ENCODE peak calls at places on chromosomes 2 and 18, in four cellular contexts. S is mucosa of descending colon, W is OCI-LY7, X is PC-3. Y is an unnamed sample.
A peak's percentile ranks its signal among the peaks of the same experiment; 100 is the strongest.

GRCh38 chr2:5914831-5915611 is 222.8 kb downstream of the SOX11 start:
- DNase-seq in W (no peak), X (peak; percentile 2), S (no peak), Y (no peak)

GRCh38 chr2:162113771-162114168 is 38.3 kb downstream of the GCG start:
- DNase-seq in S (no peak), X (no peak), W (no peak), Y (no peak)

GRCh38 chr2:141021611-141022010 is 1109.2 kb downstream of the LRP1B start:
- DNase-seq in X (no peak), W (no peak), S (no peak), Y (no peak)

GRCh38 chr2:148981350-148981749 is 57.1 kb upstream of the LYPD6B start:
- DNase-seq in S (no peak), W (no peak), X (peak; percentile 17), Y (no peak)

GRCh38 chr2:211068108-211068780 is 511.8 kb downstream of the CPS1 start:
- DNase-seq in S (no peak), X (peak; percentile 35), W (no peak), Y (no peak)

GRCh38 chr2:227615906-227616305 is 1.3 kb upstream of the SCYGR3 start:
- DNase-seq in W (no peak), S (no peak), X (no peak), Y (no peak)

GRCh38 chr2:221676566-221677172 is 104.6 kb upstream of the EPHA4 start:
- DNase-seq in W (no peak), S (no peak), X (peak; percentile 71), Y (no peak)

GRCh38 chr2:152400607-152401214 is 65.7 kb downstream of the FMNL2 start:
- DNase-seq in W (no peak), S (no peak), X (no peak), Y (no peak)

GRCh38 chr2:53242090-53242489 is 525.5 kb upstream of the CHAC2 start:
- DNase-seq in W (no peak), S (no peak), X (no peak), Y (no peak)

GRCh38 chr2:174775586-174775985 is 11.3 kb upstream of the CHRNA1 start:
- DNase-seq in W (no peak), X (peak; percentile 52), S (no peak), Y (no peak)

GRCh38 chr2:61396005-61396404 is 74.9 kb downstream of the USP34 start:
- DNase-seq in X (no peak), S (no peak), W (no peak), Y (no peak)

GRCh38 chr2:185608799-185609198 is 129.8 kb upstream of the FSIP2 start:
- DNase-seq in X (peak; percentile 71), S (no peak), W (peak; percentile 0), Y (no peak)

GRCh38 chr2:28662468-28663095 is 89.0 kb upstream of the PPP1CB start:
- DNase-seq in W (no peak), S (no peak), X (peak; percentile 70), Y (no peak)

GRCh38 chr2:189661957-189662321 is 680 bp downstream of the ASNSD1 start:
- DNase-seq in W (peak; percentile 25), S (no peak), X (peak; percentile 6), Y (no peak)

GRCh38 chr2:147416099-147416498 is 428.7 kb upstream of the ACVR2A start:
- DNase-seq in S (no peak), W (no peak), X (peak; percentile 89), Y (no peak)

GRCh38 chr2:219230201-219230540 is 565 bp downstream of the ANKZF1 start:
- DNase-seq in X (peak; percentile 67), S (peak; percentile 86), W (peak; percentile 74), Y (peak; percentile 82)

GRCh38 chr2:44362207-44363015 is 664 bp downstream of the CAMKMT start:
- DNase-seq in X (peak; percentile 52), S (peak; percentile 54), W (peak; percentile 59), Y (no peak)

GRCh38 chr2:72924353-72925240 is 7.3 kb downstream of the EMX1 start:
- DNase-seq in S (no peak), W (no peak), X (no peak), Y (no peak)

GRCh38 chr18:48879008-48879431 is 71.7 kb downstream of the SMAD7 start:
- DNase-seq in W (no peak), X (no peak), S (no peak), Y (peak; percentile 74)

GRCh38 chr2:20214566-20215182 is 10.3 kb downstream of the SDC1 start:
- DNase-seq in S (no peak), W (no peak), X (no peak), Y (no peak)

GRCh38 chr2:128309341-128310093 is 9.2 kb downstream of the HS6ST1 start:
- DNase-seq in W (no peak), X (no peak), S (peak; percentile 72), Y (peak; percentile 66)

GRCh38 chr2:19488009-19488691 is 129.7 kb upstream of the OSR1 start:
- DNase-seq in S (no peak), W (no peak), X (peak; percentile 94), Y (no peak)

GRCh38 chr18:49980869-49981268 is 167.5 kb upstream of the ACAA2 start:
- DNase-seq in X (peak; percentile 28), S (no peak), W (no peak), Y (no peak)

GRCh38 chr2:217277646-217278048 is 417.8 kb upstream of the TNP1 start:
- DNase-seq in W (no peak), X (peak; percentile 96), S (no peak), Y (no peak)

GRCh38 chr18:44594779-44595467 is 85.8 kb upstream of the SETBP1 start:
- DNase-seq in W (no peak), S (no peak), X (peak; percentile 71), Y (no peak)

GRCh38 chr18:68181956-68182355 is 533.0 kb downstream of the TMX3 start:
- DNase-seq in S (no peak), W (no peak), X (peak; percentile 71), Y (no peak)

GRCh38 chr2:230938516-230939065 is 13.5 kb upstream of the GPR55 start:
- DNase-seq in W (no peak), S (no peak), X (no peak), Y (peak; percentile 30)

GRCh38 chr18:3060667-3061580 is 48.0 kb upstream of the LPIN2 start:
- DNase-seq in W (peak; percentile 29), X (no peak), S (no peak), Y (no peak)

DNA sequence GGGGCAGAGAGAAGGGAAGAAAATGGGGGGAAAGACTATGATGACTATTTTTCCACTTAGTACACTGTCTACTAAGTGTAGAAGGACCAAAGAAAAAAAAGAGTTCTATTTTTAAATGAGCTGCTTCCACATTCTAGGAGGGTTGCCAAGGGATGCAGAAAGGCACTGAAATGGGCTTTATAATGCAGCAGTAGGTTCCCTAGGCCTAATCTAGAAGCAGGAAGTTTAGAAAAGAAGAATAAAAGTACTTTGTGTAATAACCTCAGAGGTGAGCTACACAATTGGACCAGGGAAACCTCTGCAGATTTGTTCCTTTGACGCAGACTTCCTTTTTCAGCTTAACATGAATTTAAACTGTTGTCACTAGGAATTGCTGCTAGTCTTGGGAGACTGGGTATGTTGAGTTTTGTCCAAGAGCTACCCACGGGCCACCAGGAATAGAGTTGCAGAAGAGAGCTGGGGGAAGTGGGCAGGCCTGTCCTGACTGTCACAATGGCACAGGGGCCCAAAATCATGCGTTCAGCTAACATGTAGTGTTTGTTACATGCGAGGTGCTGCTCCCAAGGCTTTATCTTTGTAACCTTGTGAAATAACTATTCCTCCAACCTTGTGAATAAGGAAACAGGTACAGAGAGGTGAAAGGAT is 34.6 kb upstream of the RAB1A start:
- DNase-seq in S (no peak), X (no peak), W (no peak), Y (no peak)
- H3K9me3 ChIP-seq in S (no peaks in the 10 kb centered on the region), X (no peaks in the 10 kb centered on the region), W (no peaks in the 10 kb centered on the region), Y (no peaks in the 10 kb centered on the region)

GRCh38 chr18:42418121-42418520 is 463.1 kb downstream of the PIK3C3 start:
- DNase-seq in S (no peak), W (no peak), X (no peak), Y (no peak)
- H3K4me1 ChIP-seq in S (no peaks in the 10 kb centered on the region), W (no peaks in the 10 kb centered on the region), X (no peaks in the 10 kb centered on the region), Y (no peaks in the 10 kb centered on the region)

GRCh38 chr18:35248429-35248828 is 7.6 kb downstream of the ZNF397 start:
- DNase-seq in S (no peak), W (no peak), X (no peak), Y (no peak)
- H3K9me3 ChIP-seq in S (no peaks in the 10 kb centered on the region), W (peaks cover 18% of the 10 kb centered on the region), X (no peaks in the 10 kb centered on the region), Y (peaks cover 9% of the 10 kb centered on the region)

DNA sequence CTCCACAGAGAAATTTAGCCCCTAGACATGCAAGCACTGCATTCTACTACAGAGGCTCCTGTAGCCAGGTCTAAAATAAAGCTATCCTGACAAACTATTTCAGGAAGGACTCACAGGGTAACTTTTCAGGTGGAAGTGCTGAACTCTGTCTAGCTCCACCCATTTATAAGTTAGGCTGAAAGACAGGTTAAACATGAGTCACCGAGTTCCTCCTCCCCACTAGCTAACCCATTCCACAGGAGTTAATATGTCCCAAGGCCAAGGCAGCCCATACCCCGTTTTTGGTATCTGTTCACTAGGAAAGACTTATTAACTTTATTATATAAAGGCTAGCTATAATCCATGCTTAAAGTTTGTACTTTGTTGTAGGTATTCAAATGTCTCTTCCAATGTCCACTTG is 3.5 kb downstream of the CWC22 start:
- DNase-seq in W (no peak), X (peak; percentile 70), S (no peak), Y (no peak)
- H3K4me1 ChIP-seq in W (peaks cover 15% of the 10 kb centered on the region), X (peaks cover 26% of the 10 kb centered on the region), S (peaks cover 20% of the 10 kb centered on the region), Y (peaks cover 14% of the 10 kb centered on the region)

GRCh38 chr18:71115261-71115660 is 826.4 kb downstream of the SOCS6 start:
- DNase-seq in S (no peak), X (peak; percentile 3), W (no peak), Y (no peak)
- H3K9me3 ChIP-seq in S (no peaks in the 10 kb centered on the region), X (no peaks in the 10 kb centered on the region), W (no peaks in the 10 kb centered on the region), Y (no peaks in the 10 kb centered on the region)

GRCh38 chr2:32010670-32011565 is at the start of gene MEMO1:
- DNase-seq in W (peak; percentile 98), S (peak; percentile 97), X (peak; percentile 90), Y (peak; percentile 98)

GRCh38 chr2:32006992-32007391 is 3.8 kb downstream of the MEMO1 start:
- DNase-seq in S (no peak), W (no peak), X (no peak), Y (no peak)

GRCh38 chr2:32009479-32010256 is 1.1 kb downstream of the MEMO1 start:
- DNase-seq in W (peak; percentile 66), X (peak; percentile 23), S (peak; percentile 75), Y (peak; percentile 67)

GRCh38 chr2:32011566-32011960 is 755 bp upstream of the MEMO1 start:
- DNase-seq in X (no peak), W (peak; percentile 34), S (no peak), Y (no peak)

GRCh38 chr2:32008811-32009478 is 1.9 kb downstream of the MEMO1 start:
- DNase-seq in X (peak; percentile 71), S (no peak), W (peak; percentile 4), Y (no peak)
- H3K4me1 ChIP-seq in X (peaks cover 29% of the 10 kb centered on the region), S (peaks cover 21% of the 10 kb centered on the region), W (peaks cover 28% of the 10 kb centered on the region), Y (peaks cover 41% of the 10 kb centered on the region)

GRCh38 chr18:5806860-5807259 is 88.5 kb downstream of the TMEM200C start:
- DNase-seq in X (no peak), W (no peak), S (no peak), Y (no peak)
- H3K9me3 ChIP-seq in X (peaks cover 11% of the 10 kb centered on the region), W (peaks cover 11% of the 10 kb centered on the region), S (peaks cover 17% of the 10 kb centered on the region), Y (no peaks in the 10 kb centered on the region)

DNA sequence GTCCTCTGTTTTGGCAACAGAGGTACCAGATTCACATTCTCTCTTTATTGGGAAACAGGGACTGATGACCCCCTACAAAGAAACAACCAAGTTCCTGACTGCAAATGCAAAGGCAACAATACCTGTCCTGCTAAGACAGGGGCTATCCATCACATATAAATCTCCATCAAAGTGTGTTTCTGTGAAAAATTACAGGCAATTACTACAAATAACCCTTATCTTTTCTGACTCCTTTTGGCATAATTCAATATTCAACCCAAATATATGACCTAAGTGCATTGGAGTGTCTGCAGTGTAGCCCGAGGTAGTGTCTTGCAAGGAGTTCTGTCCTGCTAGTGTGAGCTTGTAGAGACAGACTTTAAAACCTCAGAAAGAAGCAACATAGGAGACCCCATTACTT is 35.4 kb downstream of the KCNG3 start:
- DNase-seq in W (no peak), X (no peak), S (no peak), Y (no peak)
- H3K4me1 ChIP-seq in W (no peaks in the 10 kb centered on the region), X (no peaks in the 10 kb centered on the region), S (no peaks in the 10 kb centered on the region), Y (no peaks in the 10 kb centered on the region)

GRCh38 chr2:196598412-196598811 is 41.1 kb upstream of the CCDC150 start:
- DNase-seq in W (no peak), S (no peak), X (no peak), Y (no peak)
- H3K9me3 ChIP-seq in W (no peaks in the 10 kb centered on the region), S (no peaks in the 10 kb centered on the region), X (no peaks in the 10 kb centered on the region), Y (no peaks in the 10 kb centered on the region)

Y was measured in lower lobe of right lung.